ENCODE peak calls at places on chromosomes 5 and 9, in seven cellular contexts. J is mammary epithelial cell, F is NCI-H1694, Q is aorta, X is cardiac muscle cell, L is brain microvascular endothelial cell, W is NCI-H1092 treated with DMSO at 0.1 percent for 48 hours. P is an unnamed sample.

GRCh38 chr5:139474815-139475791 is 4.3 kb downstream of the SMIM33 start:
- DNase-seq in Q (no peak), J (no peak), W (no peak), L (no peak), F (no peak), X (peak; percentile 94), P (no peak)

GRCh38 chr5:153660919-153661318 is 170.4 kb downstream of the GRIA1 start:
- DNase-seq in F (no peak), X (no peak), Q (no peak), W (no peak), L (no peak), J (no peak), P (no peak)

GRCh38 chr5:138927979-138928378 is 52.8 kb upstream of the LRRTM2 start:
- DNase-seq in J (no peak), X (peak; percentile 39), F (no peak), W (peak; percentile 57), L (no peak), Q (peak; percentile 75), P (no peak)

GRCh38 chr9:17063535-17064135 is 71.2 kb upstream of the CNTLN start:
- DNase-seq in W (peak; percentile 91), F (peak; percentile 34), X (peak; percentile 77), J (peak; percentile 31), Q (no peak), L (peak; percentile 36), P (peak; percentile 18)

GRCh38 chr9:36006541-36006940 is 30.2 kb upstream of the RECK start:
- DNase-seq in Q (no peak), X (no peak), W (no peak), F (no peak), J (no peak), L (no peak), P (no peak)

GRCh38 chr9:108634164-108634563 is 221.6 kb downstream of the ACTL7B start:
- DNase-seq in Q (no peak), J (peak; percentile 74), W (peak; percentile 20), L (no peak), X (peak; percentile 57), F (peak; percentile 39), P (peak; percentile 80)

GRCh38 chr9:5231212-5231611 is at the start of gene INSL4:
- DNase-seq in L (peak; percentile 49), W (no peak), J (peak; percentile 40), F (no peak), X (no peak), Q (no peak), P (no peak)

GRCh38 chr9:121684381-121685145 is 33.1 kb downstream of the DAB2IP start:
- DNase-seq in X (peak; percentile 57), J (no peak), W (peak; percentile 4), F (no peak), L (no peak), Q (peak; percentile 70), P (no peak)

GRCh38 chr5:172870261-172870806 is 36.3 kb downstream of the ERGIC1 start:
- DNase-seq in X (peak; percentile 86), J (peak; percentile 93), Q (peak; percentile 79), L (peak; percentile 96), F (no peak), W (no peak), P (no peak)

GRCh38 chr5:42507451-42508092 is 84.3 kb downstream of the GHR start:
- DNase-seq in W (no peak), L (no peak), X (peak; percentile 11), J (no peak), F (no peak), Q (no peak), P (no peak)

GRCh38 chr9:127096208-127096607 is 26.2 kb downstream of the ANGPTL2 start:
- DNase-seq in X (peak; percentile 53), F (no peak), J (no peak), W (no peak), Q (no peak), L (no peak), P (no peak)

GRCh38 chr5:95901676-95902646 is 59.7 kb downstream of the ELL2 start:
- DNase-seq in X (peak; percentile 53), J (peak; percentile 89), F (no peak), Q (no peak), W (no peak), L (peak; percentile 78), P (no peak)

GRCh38 chr5:179146277-179146676 is 86.1 kb downstream of the ZNF354C start:
- DNase-seq in L (no peak), J (no peak), X (no peak), Q (peak; percentile 23), F (no peak), W (no peak), P (no peak)

GRCh38 chr5:32539981-32540380 is 45.4 kb upstream of the SUB1 start:
- DNase-seq in X (no peak), J (no peak), F (no peak), Q (no peak), L (no peak), W (no peak), P (no peak)

GRCh38 chr5:76788362-76788761 is 30.5 kb upstream of the F2RL1 start:
- DNase-seq in X (no peak), W (no peak), J (no peak), F (no peak), L (no peak), Q (no peak), P (no peak)

GRCh38 chr9:105832311-105832710 is 138.0 kb downstream of the TMEM38B start:
- DNase-seq in F (no peak), Q (no peak), L (no peak), X (no peak), W (no peak), J (peak; percentile 7), P (no peak)

GRCh38 chr9:129237804-129238203 is 59.7 kb upstream of the IER5L start:
- DNase-seq in Q (no peak), L (no peak), J (no peak), F (no peak), X (no peak), W (no peak), P (no peak)

GRCh38 chr9:14270358-14271077 is 43.4 kb downstream of the NFIB start:
- DNase-seq in L (no peak), W (no peak), X (peak; percentile 60), J (no peak), F (no peak), Q (no peak), P (no peak)

GRCh38 chr5:59069438-59070079 is 486.7 kb downstream of the RAB3C start:
- DNase-seq in X (peak; percentile 96), W (no peak), L (peak; percentile 92), J (peak; percentile 69), Q (no peak), F (peak; percentile 33), P (no peak)

GRCh38 chr9:97627624-97628023 is 5.5 kb downstream of the TSTD2 start:
- DNase-seq in Q (no peak), X (no peak), J (no peak), F (no peak), W (no peak), L (no peak), P (no peak)

GRCh38 chr9:37209431-37210386 is 89.3 kb downstream of the ZCCHC7 start:
- DNase-seq in J (no peak), Q (no peak), F (no peak), W (peak; percentile 11), L (no peak), X (no peak), P (peak; percentile 28)

GRCh38 chr5:150522504-150523464 is 14.9 kb downstream of the NDST1 start:
- DNase-seq in Q (no peak), J (no peak), F (no peak), L (no peak), X (no peak), W (peak; percentile 76), P (peak; percentile 66)

GRCh38 chr5:126484248-126484647 is 61.0 kb downstream of the GRAMD2B start:
- DNase-seq in L (no peak), J (no peak), W (no peak), Q (no peak), X (no peak), F (no peak), P (no peak)

GRCh38 chr5:16894236-16895057 is 41.6 kb downstream of the MYO10 start:
- DNase-seq in X (peak; percentile 55), L (peak; percentile 94), F (no peak), W (peak; percentile 3), Q (no peak), J (peak; percentile 98), P (peak; percentile 79)